ENCODE peak calls at places on chromosomes 6 and 20, in six cellular contexts. H is activated T-cell treated with anti-CD3 and anti-CD28 coated beads for 1 hour, I is endothelial cell, F is amniotic stem cell, C is retina, E is nephron progenitor cell. R is an unnamed sample.

GRCh38 chr20:39342463-39342862 is 380.3 kb downstream of the DHX35 start:
- DNase-seq in E (no peak), F (no peak), H (no peak), I (no peak), C (no peak), R (no peak)

GRCh38 chr6:39313526-39314272 is 520 bp downstream of the KCNK17 start:
- DNase-seq in H (no peak), I (peak), F (no peak), E (peak), C (peak), R (no peak)

GRCh38 chr6:3013486-3013885 is 13.8 kb downstream of the NQO2 start:
- DNase-seq in F (peak), H (no peak), I (peak), E (no peak), C (no peak), R (no peak)

GRCh38 chr20:5918856-5919633 is 31.3 kb downstream of the TRMT6 start:
- DNase-seq in I (no peak), H (no peak), F (no peak), E (no peak), C (no peak), R (no peak)

GRCh38 chr20:15756401-15756800 is 816.8 kb downstream of the KIF16B start:
- DNase-seq in H (no peak), C (no peak), F (no peak), E (no peak), I (no peak), R (no peak)

GRCh38 chr20:23403721-23404120 is 17.6 kb downstream of the NAPB start:
- DNase-seq in F (no peak), C (no peak), E (no peak), H (no peak), I (no peak), R (no peak)

GRCh38 chr20:24776755-24777271 is 172.3 kb upstream of the CST7 start:
- DNase-seq in C (no peak), E (no peak), H (no peak), F (no peak), I (no peak), R (no peak)

GRCh38 chr6:166253277-166254229 is 54.6 kb downstream of the PRR18 start:
- DNase-seq in H (no peak), F (no peak), I (peak), C (peak), E (peak), R (no peak)

GRCh38 chr6:136784910-136785746 is 7.1 kb downstream of the MAP3K5 start:
- DNase-seq in F (no peak), I (no peak), H (no peak), C (no peak), E (no peak), R (peak)

GRCh38 chr6:32703347-32703746 is 36.9 kb upstream of the HLA-DQB1 start:
- DNase-seq in C (no peak), F (no peak), H (no peak), E (no peak), I (no peak), R (no peak)